ENCODE peak calls at places on chromosomes 6 and 20, in eight cellular contexts. X is tibial artery, T is cardiac fibroblast, L is sigmoid colon, D is Caco-2, B is PC-3, N is left ventricle myocardium inferior, Q is cardiac muscle cell. J is an unnamed sample.

GRCh38 chr6:36791085-36791484 is 48.2 kb downstream of the CPNE5 start:
- DNase-seq in Q (no peak), B (no peak), N (no peak), L (no peak), X (no peak), T (no peak), D (no peak), J (no peak)

GRCh38 chr6:149028767-149029405 is 282.1 kb downstream of the UST start:
- DNase-seq in D (peak; percentile 74), N (no peak), X (no peak), L (peak; percentile 85), Q (peak; percentile 95), B (peak; percentile 88), T (peak; percentile 96), J (peak; percentile 95)

GRCh38 chr20:46129955-46130481 is 11.9 kb downstream of the CD40 start:
- DNase-seq in X (no peak), D (no peak), Q (peak; percentile 4), N (no peak), L (no peak), T (no peak), B (no peak), J (no peak)

GRCh38 chr6:143136647-143137046 is 76.0 kb downstream of the AIG1 start:
- DNase-seq in B (no peak), L (no peak), Q (no peak), X (no peak), T (no peak), N (no peak), D (peak; percentile 3), J (no peak)

GRCh38 chr6:91221072-91221471 is 634.2 kb upstream of the MAP3K7 start:
- DNase-seq in D (no peak), L (no peak), X (no peak), B (no peak), T (no peak), N (no peak), Q (no peak), J (no peak)

GRCh38 chr6:16337280-16337975 is 99.0 kb downstream of the GMPR start:
- DNase-seq in D (no peak), N (peak; percentile 97), X (peak; percentile 96), L (peak; percentile 96), B (no peak), Q (peak; percentile 98), T (peak; percentile 99), J (peak; percentile 70)

GRCh38 chr6:159701413-159701999 is 8.5 kb upstream of the SOD2 start:
- DNase-seq in B (peak; percentile 77), T (peak; percentile 82), L (peak; percentile 80), D (no peak), N (no peak), Q (peak; percentile 80), X (peak; percentile 80), J (peak; percentile 86)

GRCh38 chr6:28774292-28775051 is 149.3 kb downstream of the TRIM27 start:
- DNase-seq in T (no peak), Q (no peak), L (no peak), B (no peak), X (no peak), D (no peak), N (no peak), J (no peak)

DNA sequence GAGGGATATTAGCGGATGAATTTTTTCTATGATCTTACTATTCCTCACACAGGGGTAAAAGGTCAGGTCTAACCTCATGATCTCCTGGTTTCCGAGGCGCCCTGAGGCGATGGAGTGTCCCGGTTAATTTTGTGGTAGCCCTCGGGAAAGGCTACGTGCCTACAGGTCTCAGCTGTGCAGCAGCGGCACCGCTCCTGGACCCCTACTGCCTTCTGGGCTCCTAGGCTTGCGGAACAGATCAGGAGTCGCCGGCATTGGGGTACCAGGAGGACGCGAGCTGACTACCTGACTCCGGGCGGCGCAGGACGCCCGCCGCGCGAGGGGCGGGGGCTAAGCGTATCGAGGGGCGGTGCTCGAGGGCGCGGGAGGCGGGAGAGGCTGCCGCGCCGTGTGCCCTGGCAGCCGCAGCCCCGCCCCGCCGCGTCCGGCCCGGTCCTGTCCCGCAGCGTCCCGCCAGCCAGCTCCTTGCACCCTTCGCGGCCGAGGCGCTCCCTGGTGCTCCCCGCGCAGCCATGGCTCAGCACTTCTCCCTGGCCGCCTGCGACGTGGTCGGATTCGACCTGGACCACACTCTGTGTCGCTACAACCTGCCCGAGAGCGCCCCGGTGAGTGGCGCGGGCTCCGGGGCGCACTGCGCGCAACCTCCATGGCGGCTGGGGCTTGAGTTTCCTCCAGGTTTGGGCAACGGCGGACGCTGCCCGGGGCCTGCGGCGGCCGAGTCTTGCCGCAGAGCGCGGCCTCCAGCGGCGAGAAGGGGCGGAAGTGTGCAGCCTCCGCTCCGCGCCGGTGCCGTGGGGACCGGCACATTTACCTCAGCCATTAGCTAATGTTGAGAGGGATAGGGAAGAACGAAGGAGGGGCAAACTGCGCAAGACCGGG is at the start of gene NT5DC1:
- DNase-seq in T (peak; percentile 80), B (peak; percentile 80), Q (peak; percentile 81), L (peak; percentile 88), D (peak; percentile 90), X (peak; percentile 91), N (peak; percentile 86), J (peak; percentile 75)
- H3K4me3 ChIP-seq in T (peak within 1 kb of the TSS; percentile 83), B (peak within 1 kb of the TSS; percentile 86), Q (peak within 1 kb of the TSS; percentile 87), L (peak within 1 kb of the TSS; percentile 71), D (peak within 1 kb of the TSS; percentile 73), X (peak within 1 kb of the TSS; percentile 86), N (peak within 1 kb of the TSS; percentile 73), J (peak within 1 kb of the TSS; percentile 72)

GRCh38 chr6:169379495-169380070 is 125.9 kb upstream of the THBS2 start:
- DNase-seq in L (no peak), T (no peak), X (no peak), Q (no peak), N (no peak), D (no peak), B (no peak), J (no peak)

GRCh38 chr6:169378620-169379381 is 125.2 kb upstream of the THBS2 start:
- DNase-seq in L (no peak), Q (no peak), D (no peak), T (no peak), B (no peak), X (no peak), N (no peak), J (no peak)

GRCh38 chr6:169372616-169373015 is 119.0 kb upstream of the THBS2 start:
- DNase-seq in D (no peak), B (no peak), N (no peak), X (no peak), T (no peak), L (no peak), Q (no peak), J (no peak)

GRCh38 chr6:169380493-169380892 is 126.8 kb upstream of the THBS2 start:
- DNase-seq in T (no peak), L (no peak), Q (no peak), N (no peak), B (no peak), X (no peak), D (no peak), J (no peak)

GRCh38 chr6:169376458-169376857 is 122.8 kb upstream of the THBS2 start:
- DNase-seq in T (no peak), Q (no peak), D (no peak), L (no peak), B (no peak), N (no peak), X (no peak), J (no peak)
- TF ChIP-seq CTCF in T (no peak), Q (no peak), D (no peak), L (no peak), B (no peak), N (no peak), X (no peak), J (no peak)

GRCh38 chr20:38001173-38001875 is 31.9 kb downstream of the TTI1 start:
- DNase-seq in L (no peak), N (no peak), Q (peak; percentile 67), D (no peak), B (peak; percentile 85), T (peak; percentile 54), X (no peak), J (peak; percentile 72)

GRCh38 chr20:38001981-38002380 is 31.3 kb downstream of the TTI1 start:
- DNase-seq in X (no peak), Q (peak; percentile 55), N (no peak), L (no peak), D (no peak), B (no peak), T (peak; percentile 60), J (no peak)

GRCh38 chr20:38004416-38004815 is 28.8 kb downstream of the TTI1 start:
- DNase-seq in L (no peak), B (no peak), X (no peak), Q (no peak), D (no peak), T (no peak), N (no peak), J (no peak)

GRCh38 chr20:38000293-38000692 is 33.0 kb downstream of the TTI1 start:
- DNase-seq in L (no peak), T (no peak), B (no peak), Q (no peak), N (no peak), X (no peak), D (no peak), J (no peak)

DNA sequence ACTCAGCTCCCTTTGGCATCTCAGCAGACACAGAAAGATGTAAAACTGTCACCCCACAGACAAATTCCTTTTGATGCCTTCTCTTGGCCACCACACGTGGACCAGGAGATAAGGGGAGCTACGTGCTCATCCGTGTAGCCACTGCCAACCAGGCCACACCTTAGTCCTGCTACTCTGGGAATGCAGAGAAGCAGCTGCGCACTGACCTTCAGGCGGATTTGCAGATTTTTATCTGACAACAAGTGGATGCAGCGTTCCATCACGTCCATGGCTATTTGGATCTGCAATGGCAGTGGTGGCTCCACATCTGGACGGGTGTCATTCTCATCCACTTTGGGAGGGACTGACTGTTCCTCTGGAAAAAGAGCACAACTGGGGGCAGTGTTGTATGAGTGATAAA is 30.8 kb downstream of the TTI1 start:
- DNase-seq in L (no peak), B (no peak), T (no peak), D (no peak), X (no peak), N (no peak), Q (no peak), J (no peak)
- H3K4me3 ChIP-seq in L (no peak overlapping the region), B (no peak overlapping the region), T (no peak overlapping the region), D (no peak overlapping the region), X (no peak overlapping the region), N (no peak overlapping the region), Q (no peak overlapping the region), J (no peak overlapping the region)

GRCh38 chr20:32153771-32154170 is 44.3 kb downstream of the TM9SF4 start:
- DNase-seq in L (peak; percentile 17), N (no peak), D (no peak), X (peak; percentile 20), Q (no peak), T (no peak), B (no peak), J (no peak)

GRCh38 chr20:32153156-32153665 is 43.7 kb downstream of the TM9SF4 start:
- DNase-seq in Q (no peak), L (peak; percentile 24), B (no peak), N (no peak), X (peak; percentile 15), T (no peak), D (no peak), J (no peak)

GRCh38 chr20:32152421-32153155 is 43.1 kb downstream of the TM9SF4 start:
- DNase-seq in Q (no peak), B (no peak), T (peak; percentile 38), D (no peak), X (peak; percentile 27), L (peak; percentile 37), N (no peak), J (no peak)

GRCh38 chr20:32157611-32158010 is 48.1 kb downstream of the TM9SF4 start:
- DNase-seq in Q (no peak), T (no peak), N (no peak), X (peak; percentile 43), D (no peak), B (no peak), L (peak; percentile 57), J (no peak)

DNA sequence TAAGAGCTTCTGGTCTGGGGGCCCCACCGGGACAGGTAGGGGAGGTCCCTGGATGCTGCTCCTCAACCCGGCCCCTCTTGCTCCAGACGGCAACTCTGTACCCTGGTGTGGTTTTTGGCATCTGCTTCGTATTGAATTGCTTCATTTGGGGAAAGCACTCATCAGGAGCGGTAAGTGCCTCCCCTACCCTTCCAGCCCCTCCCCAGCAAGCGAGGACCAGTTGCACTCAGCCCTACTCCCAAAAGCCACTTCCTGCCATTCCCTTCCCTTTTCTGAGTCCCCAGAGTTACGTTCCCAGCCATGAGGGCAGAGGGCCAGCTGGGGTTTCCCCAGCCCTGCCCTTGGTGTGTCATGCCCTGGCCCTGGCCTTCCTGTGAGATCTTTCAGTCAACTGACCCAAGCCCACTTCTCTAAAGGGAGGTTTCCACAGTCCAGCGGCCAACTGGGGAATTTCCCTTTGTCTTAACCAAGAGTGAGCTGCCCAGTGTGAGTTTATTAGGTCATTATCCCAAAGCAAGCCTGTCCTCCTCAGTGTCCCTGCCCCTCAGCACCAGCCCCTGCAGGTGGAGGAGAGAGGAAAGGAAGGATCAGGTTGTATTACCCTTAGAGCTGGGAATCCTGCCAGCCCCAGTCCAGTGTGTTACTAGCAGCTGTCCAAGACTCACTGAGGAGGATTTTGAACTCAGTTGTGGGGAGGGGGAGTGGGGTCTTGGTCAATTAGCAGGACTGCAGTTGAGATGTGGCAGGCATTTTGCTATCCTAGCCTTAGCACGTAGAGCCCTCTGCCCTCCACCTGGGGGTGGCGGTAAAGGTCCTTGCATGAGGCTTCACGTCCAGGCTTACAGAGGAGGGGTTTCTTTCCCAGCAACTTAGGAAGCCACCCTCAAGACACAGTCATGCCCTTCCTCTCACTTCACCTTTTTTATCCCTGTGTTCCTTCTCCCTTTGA is 45.8 kb downstream of the TM9SF4 start:
- DNase-seq in Q (peak; percentile 96), B (peak; percentile 73), L (peak; percentile 87), N (peak; percentile 81), D (peak; percentile 86), T (peak; percentile 93), X (peak; percentile 91), J (peak; percentile 63)
- TF ChIP-seq CTCF in Q (peak; percentile 39), B (peak; percentile 55), L (no peak), N (peak; percentile 51), D (peak; percentile 92), T (no peak), X (no peak), J (peak; percentile 44)